ENCODE peak calls at places on chromosomes 2 and 18, in eight cellular contexts. L, G, O, P, R, F, X and S are unnamed samples.

GRCh38 chr2:20401495-20401855 is 45.4 kb upstream of the RHOB start:
- DNase-seq in L (no peak), G (no peak), O (no peak), P (no peak), R (no peak), F (no peak), X (no peak), S (no peak)

GRCh38 chr18:59357928-59358327 is 1.1 kb downstream of the LMAN1 start:
- DNase-seq in L (no peak), G (peak; percentile 92), O (no peak), P (peak; percentile 62), R (no peak), F (no peak), X (no peak), S (peak; percentile 72)

GRCh38 chr2:219158586-219158985 is 2.0 kb downstream of the NHEJ1 start:
- DNase-seq in L (no peak), G (peak; percentile 17), O (no peak), P (no peak), R (no peak), F (no peak), X (no peak), S (no peak)

GRCh38 chr2:1603059-1603458 is 141.3 kb downstream of the PXDN start:
- DNase-seq in L (no peak), G (no peak), O (no peak), P (no peak), R (no peak), F (no peak), X (no peak), S (no peak)

GRCh38 chr2:176297067-176297466 is 27.8 kb downstream of the MTX2 start:
- DNase-seq in L (no peak), G (no peak), O (no peak), P (no peak), R (no peak), F (no peak), X (no peak), S (no peak)

GRCh38 chr18:10210077-10210476 is 244.4 kb upstream of the APCDD1 start:
- DNase-seq in L (no peak), G (no peak), O (no peak), P (no peak), R (no peak), F (no peak), X (no peak), S (no peak)

GRCh38 chr2:40095003-40095402 is 315.9 kb upstream of the THUMPD2 start:
- DNase-seq in L (no peak), G (peak; percentile 83), O (no peak), P (peak; percentile 70), R (no peak), F (no peak), X (no peak), S (no peak)

GRCh38 chr2:209253544-209253943 is 170.3 kb upstream of the MAP2 start:
- DNase-seq in L (no peak), G (no peak), O (no peak), P (no peak), R (no peak), F (no peak), X (no peak), S (no peak)

GRCh38 chr2:134453476-134453875 is 199.6 kb downstream of the MGAT5 start:
- DNase-seq in L (no peak), G (no peak), O (no peak), P (no peak), R (no peak), F (no peak), X (no peak), S (no peak)

GRCh38 chr2:56224316-56224715 is 40.5 kb downstream of the CCDC85A start:
- DNase-seq in L (no peak), G (no peak), O (no peak), P (no peak), R (no peak), F (no peak), X (no peak), S (no peak)

GRCh38 chr2:179751184-179751809 is 110.1 kb downstream of the ZNF385B start:
- DNase-seq in L (no peak), G (peak; percentile 47), O (no peak), P (peak; percentile 65), R (no peak), F (peak; percentile 14), X (no peak), S (peak; percentile 18)

GRCh38 chr2:153235516-153235915 is 243.0 kb downstream of the RPRM start:
- DNase-seq in L (no peak), G (no peak), O (no peak), P (no peak), R (no peak), F (no peak), X (no peak), S (peak; percentile 49)

GRCh38 chr18:7452331-7452730 is 114.8 kb upstream of the PTPRM start:
- DNase-seq in L (no peak), G (peak; percentile 4), O (no peak), P (peak; percentile 53), R (no peak), F (peak; percentile 26), X (no peak), S (peak; percentile 31)

GRCh38 chr18:58455318-58455950 is 173.5 kb downstream of the ALPK2 start:
- DNase-seq in L (peak; percentile 34), G (no peak), O (no peak), P (peak; percentile 28), R (no peak), F (no peak), X (no peak), S (no peak)

GRCh38 chr2:46648141-46648742 is 168.9 kb downstream of the TMEM247 start:
- DNase-seq in L (no peak), G (peak; percentile 53), O (no peak), P (peak; percentile 80), R (no peak), F (no peak), X (no peak), S (no peak)

GRCh38 chr2:17614174-17614573 is 73.7 kb downstream of the VSNL1 start:
- DNase-seq in L (no peak), G (no peak), O (no peak), P (no peak), R (no peak), F (no peak), X (no peak), S (no peak)

GRCh38 chr2:46451131-46451711 is 28.1 kb upstream of the TMEM247 start:
- DNase-seq in L (no peak), G (peak; percentile 88), O (no peak), P (peak; percentile 39), R (no peak), F (no peak), X (no peak), S (no peak)

GRCh38 chr2:71460595-71461303 is 7.4 kb downstream of the DYSF start:
- DNase-seq in L (no peak), G (no peak), O (no peak), P (peak; percentile 58), R (no peak), F (peak; percentile 27), X (no peak), S (no peak)

GRCh38 chr2:189336276-189336975 is 104.8 kb upstream of the WDR75 start:
- DNase-seq in L (no peak), G (peak; percentile 78), O (no peak), P (peak; percentile 63), R (no peak), F (no peak), X (no peak), S (no peak)

GRCh38 chr2:29063056-29063455 is 11.3 kb downstream of the PCARE start:
- DNase-seq in L (no peak), G (no peak), O (no peak), P (no peak), R (no peak), F (no peak), X (peak; percentile 83), S (no peak)

GRCh38 chr2:212299943-212300342 is 238.7 kb downstream of the ERBB4 start:
- DNase-seq in L (no peak), G (no peak), O (no peak), P (no peak), R (no peak), F (no peak), X (no peak), S (no peak)

GRCh38 chr18:62744076-62744705 is 28.9 kb downstream of the PHLPP1 start:
- DNase-seq in L (no peak), G (peak; percentile 34), O (no peak), P (peak; percentile 70), R (no peak), F (peak; percentile 77), X (no peak), S (no peak)

GRCh38 chr2:27264753-27265535 is 2.1 kb upstream of the SLC30A3 start:
- DNase-seq in L (peak; percentile 67), G (peak; percentile 35), O (peak; percentile 56), P (peak; percentile 27), R (peak; percentile 79), F (peak; percentile 84), X (peak; percentile 90), S (peak; percentile 58)

GRCh38 chr2:127358044-127358443 is 29.7 kb downstream of the MAP3K2 start:
- DNase-seq in L (no peak), G (peak; percentile 14), O (no peak), P (peak; percentile 12), R (no peak), F (no peak), X (no peak), S (no peak)

GRCh38 chr2:241195506-241196130 is 7.1 kb downstream of the ANO7 start:
- DNase-seq in L (no peak), G (no peak), O (no peak), P (no peak), R (no peak), F (no peak), X (peak; percentile 39), S (no peak)

GRCh38 chr2:109432421-109432820 is 181.3 kb downstream of the SEPTIN10 start:
- DNase-seq in L (no peak), G (no peak), O (no peak), P (no peak), R (no peak), F (no peak), X (no peak), S (no peak)

GRCh38 chr2:234435836-234436481 is 60.9 kb downstream of the ARL4C start:
- DNase-seq in L (no peak), G (no peak), O (no peak), P (no peak), R (no peak), F (no peak), X (no peak), S (no peak)

GRCh38 chr2:101921319-101921960 is 70.3 kb upstream of the IL1R2 start:
- DNase-seq in L (no peak), G (no peak), O (no peak), P (no peak), R (no peak), F (peak; percentile 55), X (no peak), S (no peak)